ENCODE peak calls at places on chromosome 14, in ten cellular contexts. C is CD8-positive, alpha-beta memory T cell; B is fibroblast of pulmonary artery; U is PC-3; V is psoas muscle; L is activated CD8-positive, alpha-beta memory T cell treated with anti-CD3 and anti-CD28 coated beads for 1 hour; A is amniotic stem cell; N is ureter; S is thyroid gland; P is lung microvascular endothelial cell. D is an unnamed sample.

GRCh38 chr14:99166506-99166905 is 105.5 kb downstream of the BCL11B start:
- DNase-seq in C (no peak), B (no peak), U (no peak), V (no peak), L (no peak), A (no peak), N (no peak), S (no peak), P (no peak), D (no peak)

GRCh38 chr14:82422186-82422585 is 888.5 kb upstream of the SEL1L start:
- DNase-seq in C (no peak), B (no peak), U (no peak), V (no peak), L (no peak), A (no peak), N (no peak), S (peak), P (no peak), D (no peak)

GRCh38 chr14:21070610-21071224 is 613 bp downstream of the ARHGEF40 start:
- DNase-seq in C (peak), B (peak), U (no peak), V (peak), L (no peak), A (no peak), N (peak), S (peak), P (peak), D (peak)

GRCh38 chr14:51605575-51605974 is 46.1 kb upstream of the FRMD6 start:
- DNase-seq in C (no peak), B (no peak), U (no peak), V (no peak), L (no peak), A (no peak), N (no peak), S (no peak), P (no peak), D (no peak)

GRCh38 chr14:23550827-23551265 is 719 bp downstream of the ZFHX2 start:
- DNase-seq in C (no peak), B (no peak), U (no peak), V (no peak), L (no peak), A (no peak), N (no peak), S (no peak), P (no peak), D (no peak)

GRCh38 chr14:21039585-21040369 is 2.4 kb upstream of the RNASE7 start:
- DNase-seq in C (peak), B (peak), U (peak), V (peak), L (no peak), A (peak), N (peak), S (peak), P (peak), D (peak)

GRCh38 chr14:70416717-70417349 is at the start of gene SYNJ2BP:
- DNase-seq in C (peak), B (peak), U (peak), V (peak), L (peak), A (peak), N (peak), S (peak), P (peak), D (peak)

GRCh38 chr14:75984674-75985073 is 889 bp upstream of the IFT43 start:
- DNase-seq in C (no peak), B (no peak), U (peak), V (no peak), L (no peak), A (no peak), N (no peak), S (no peak), P (no peak), D (no peak)

GRCh38 chr14:78227466-78228077 is 57.4 kb downstream of the NRXN3 start:
- DNase-seq in C (no peak), B (no peak), U (no peak), V (no peak), L (no peak), A (no peak), N (no peak), S (no peak), P (no peak), D (no peak)

GRCh38 chr14:23409475-23409874 is 1.4 kb upstream of the MYH6 start:
- DNase-seq in C (no peak), B (no peak), U (no peak), V (peak), L (no peak), A (no peak), N (no peak), S (no peak), P (no peak), D (no peak)

GRCh38 chr14:58297412-58297761 is 968 bp upstream of the ARID4A start:
- DNase-seq in C (no peak), B (no peak), U (no peak), V (peak), L (no peak), A (no peak), N (peak), S (no peak), P (no peak), D (no peak)

GRCh38 chr14:67068246-67068645 is 121.0 kb upstream of the GARIN2 start:
- DNase-seq in C (no peak), B (peak), U (no peak), V (no peak), L (no peak), A (no peak), N (no peak), S (no peak), P (no peak), D (no peak)

GRCh38 chr14:97299661-97300060 is 502.5 kb downstream of the VRK1 start:
- DNase-seq in C (peak), B (no peak), U (no peak), V (no peak), L (no peak), A (no peak), N (no peak), S (no peak), P (no peak), D (no peak)

GRCh38 chr14:57189070-57189469 is 79.6 kb downstream of the EXOC5 start:
- DNase-seq in C (no peak), B (peak), U (peak), V (no peak), L (no peak), A (no peak), N (no peak), S (peak), P (no peak), D (peak)

GRCh38 chr14:91891081-91891480 is 23.7 kb upstream of the TC2N start:
- DNase-seq in C (no peak), B (no peak), U (no peak), V (no peak), L (no peak), A (no peak), N (no peak), S (no peak), P (no peak), D (no peak)

GRCh38 chr14:90844321-90844720 is 28.1 kb upstream of the TTC7B start:
- DNase-seq in C (no peak), B (no peak), U (no peak), V (no peak), L (no peak), A (no peak), N (no peak), S (no peak), P (no peak), D (no peak)

GRCh38 chr14:30283822-30284446 is 275.0 kb upstream of the G2E3 start:
- DNase-seq in C (no peak), B (peak), U (peak), V (no peak), L (no peak), A (no peak), N (no peak), S (peak), P (peak), D (peak)

GRCh38 chr14:80987235-80988032 is 32.0 kb downstream of the TSHR start:
- DNase-seq in C (peak), B (peak), U (peak), V (peak), L (peak), A (peak), N (peak), S (peak), P (peak), D (peak)

GRCh38 chr14:100830681-100831080 is 4.8 kb downstream of the MEG3 start:
- DNase-seq in C (no peak), B (no peak), U (no peak), V (no peak), L (no peak), A (no peak), N (no peak), S (no peak), P (no peak), D (no peak)

GRCh38 chr14:37019488-37019887 is 152.9 kb downstream of the SLC25A21 start:
- DNase-seq in C (no peak), B (no peak), U (no peak), V (no peak), L (no peak), A (no peak), N (no peak), S (no peak), P (no peak), D (no peak)

GRCh38 chr14:36306836-36307235 is 13.6 kb downstream of the MBIP start:
- DNase-seq in C (no peak), B (no peak), U (no peak), V (no peak), L (no peak), A (no peak), N (no peak), S (no peak), P (no peak), D (no peak)

GRCh38 chr14:93764211-93764659 is 24.1 kb downstream of the PRIMA1 start:
- DNase-seq in C (no peak), B (peak), U (peak), V (no peak), L (no peak), A (no peak), N (no peak), S (no peak), P (no peak), D (no peak)

GRCh38 chr14:32635103-32635719 is 303.5 kb upstream of the NPAS3 start:
- DNase-seq in C (no peak), B (peak), U (peak), V (no peak), L (no peak), A (no peak), N (no peak), S (no peak), P (peak), D (peak)

GRCh38 chr14:77133718-77134338 is 7.8 kb downstream of the ZDHHC22 start:
- DNase-seq in C (peak), B (peak), U (peak), V (peak), L (peak), A (peak), N (no peak), S (peak), P (peak), D (peak)

GRCh38 chr14:78982551-78982950 is 812.4 kb downstream of the NRXN3 start:
- DNase-seq in C (no peak), B (peak), U (no peak), V (no peak), L (no peak), A (no peak), N (no peak), S (no peak), P (no peak), D (no peak)

GRCh38 chr14:33527023-33527634 is 423.7 kb downstream of the EGLN3 start:
- DNase-seq in C (no peak), B (no peak), U (no peak), V (no peak), L (no peak), A (no peak), N (no peak), S (no peak), P (no peak), D (no peak)

GRCh38 chr14:95683793-95684192 is 2.4 kb upstream of the TCL1B start:
- DNase-seq in C (no peak), B (no peak), U (peak), V (no peak), L (no peak), A (no peak), N (no peak), S (no peak), P (peak), D (no peak)

GRCh38 chr14:82341386-82341785 is 807.7 kb upstream of the SEL1L start:
- DNase-seq in C (no peak), B (no peak), U (no peak), V (no peak), L (no peak), A (no peak), N (no peak), S (no peak), P (no peak), D (no peak)

GRCh38 chr14:102829106-102829505 is 51.9 kb downstream of the TRAF3 start:
- DNase-seq in C (no peak), B (peak), U (no peak), V (no peak), L (no peak), A (no peak), N (no peak), S (no peak), P (peak), D (no peak)

GRCh38 chr14:74697543-74697942 is 15.3 kb downstream of the AREL1 start:
- DNase-seq in C (no peak), B (no peak), U (no peak), V (no peak), L (no peak), A (peak), N (no peak), S (no peak), P (no peak), D (peak)

GRCh38 chr14:68397371-68397779 is 395.5 kb downstream of the ZFP36L1 start:
- DNase-seq in C (no peak), B (no peak), U (no peak), V (peak), L (no peak), A (no peak), N (no peak), S (peak), P (no peak), D (no peak)

GRCh38 chr14:24456980-24457379 is 14.4 kb upstream of the SDR39U1 start:
- DNase-seq in C (no peak), B (no peak), U (peak), V (no peak), L (no peak), A (no peak), N (no peak), S (no peak), P (no peak), D (no peak)

GRCh38 chr14:22084393-22085281 is 411.0 kb upstream of the OR4E1 start:
- DNase-seq in C (no peak), B (peak), U (peak), V (no peak), L (no peak), A (peak), N (no peak), S (no peak), P (peak), D (peak)